ENCODE peak calls at places on chromosomes 16 and 17, in seven cellular contexts. V is colonic mucosa; I is astrocyte of the cerebellum; S is CD4-positive, alpha-beta T cell; Z is AG09309; W is dorsolateral prefrontal cortex; Q is cardiac muscle cell. K is an unnamed sample.
A peak's percentile ranks its signal among the peaks of the same experiment; 100 is the strongest.

GRCh38 chr17:67260051-67260987 is 15.3 kb upstream of the HELZ start:
- DNase-seq in W (no peak), V (peak; percentile 52), S (no peak), Z (peak; percentile 51), I (peak; percentile 76), Q (peak; percentile 95), K (no peak)

GRCh38 chr17:81292450-81292849 is 2.7 kb downstream of the SLC38A10 start:
- DNase-seq in V (no peak), Q (no peak), S (no peak), I (no peak), W (no peak), Z (no peak), K (no peak)

GRCh38 chr16:25264599-25264998 is 7.0 kb upstream of the ZKSCAN2 start:
- DNase-seq in W (no peak), S (peak; percentile 2), Z (no peak), Q (peak; percentile 47), I (no peak), V (no peak), K (peak; percentile 30)

GRCh38 chr17:76631821-76632565 is 11.6 kb downstream of the ST6GALNAC1 start:
- DNase-seq in I (no peak), Z (no peak), S (no peak), Q (no peak), V (no peak), W (no peak), K (no peak)

GRCh38 chr17:42519546-42520444 is 16.2 kb upstream of the NAGLU start:
- DNase-seq in Z (peak; percentile 96), W (peak; percentile 83), V (peak; percentile 87), Q (peak; percentile 99), I (peak; percentile 99), S (no peak), K (peak; percentile 59)

GRCh38 chr17:66302761-66303626 is 581 bp downstream of the PRKCA start:
- DNase-seq in S (peak; percentile 46), Z (no peak), Q (peak; percentile 62), V (peak; percentile 79), W (peak; percentile 60), I (no peak), K (peak; percentile 40)

GRCh38 chr17:20941872-20942271 is 100.9 kb downstream of the USP22 start:
- DNase-seq in Q (no peak), I (no peak), V (no peak), Z (no peak), S (no peak), W (no peak), K (no peak)

GRCh38 chr16:4505356-4506153 is 29.4 kb downstream of the HMOX2 start:
- DNase-seq in Q (no peak), Z (no peak), I (no peak), W (no peak), V (no peak), S (peak; percentile 80), K (no peak)

GRCh38 chr16:68744744-68745280 is 7.7 kb downstream of the CDH1 start:
- DNase-seq in S (no peak), I (no peak), V (peak; percentile 94), Z (no peak), Q (no peak), W (no peak), K (no peak)

GRCh38 chr16:27595993-27596392 is 46.0 kb downstream of the KATNIP start:
- DNase-seq in I (no peak), W (no peak), V (no peak), Z (no peak), S (no peak), Q (peak; percentile 68), K (no peak)

GRCh38 chr17:73522107-73522506 is 122.1 kb downstream of the SDK2 start:
- DNase-seq in V (no peak), I (no peak), Z (no peak), Q (no peak), S (no peak), W (no peak), K (no peak)

GRCh38 chr17:78882546-78883089 is 20.4 kb downstream of the CEP295NL start:
- DNase-seq in Z (no peak), W (no peak), V (no peak), S (no peak), Q (no peak), I (no peak), K (no peak)

GRCh38 chr16:29852654-29853053 is 10.4 kb downstream of the CDIPT start:
- DNase-seq in Q (peak; percentile 90), I (no peak), W (no peak), S (no peak), V (no peak), Z (no peak), K (no peak)

GRCh38 chr16:79826732-79827514 is 226.4 kb upstream of the MAF start:
- DNase-seq in W (no peak), Z (no peak), S (no peak), V (no peak), I (no peak), Q (peak; percentile 4), K (no peak)

GRCh38 chr16:46687486-46687885 is 1.5 kb downstream of the VPS35 start:
- DNase-seq in Q (no peak), I (no peak), V (no peak), S (no peak), Z (no peak), W (no peak), K (no peak)

GRCh38 chr16:4693956-4694663 is 748 bp downstream of the NUDT16L1 start:
- DNase-seq in I (no peak), Z (peak; percentile 24), Q (peak; percentile 81), V (peak; percentile 60), W (peak; percentile 49), S (peak; percentile 66), K (peak; percentile 35)

GRCh38 chr16:9159839-9160550 is 68.6 kb downstream of the HAPSTR1 start:
- DNase-seq in Q (peak; percentile 66), S (no peak), I (peak; percentile 24), V (peak; percentile 67), Z (no peak), W (peak; percentile 85), K (peak; percentile 78)

GRCh38 chr17:27888945-27889344 is 4.2 kb downstream of the LYRM9 start:
- DNase-seq in Q (peak; percentile 23), I (no peak), S (no peak), W (no peak), V (no peak), Z (no peak), K (no peak)

GRCh38 chr17:15966183-15966878 is 21.4 kb downstream of the ADORA2B start:
- DNase-seq in W (no peak), Z (no peak), I (peak; percentile 44), S (no peak), Q (no peak), V (peak; percentile 72), K (peak; percentile 20)

GRCh38 chr17:72416905-72417304 is 296.1 kb downstream of the SOX9 start:
- DNase-seq in V (no peak), Z (no peak), Q (no peak), I (no peak), W (no peak), S (no peak), K (no peak)

GRCh38 chr17:58527949-58528348 is 13.5 kb upstream of the MTMR4 start:
- DNase-seq in Q (peak; percentile 80), V (no peak), W (peak; percentile 91), S (no peak), Z (no peak), I (peak; percentile 63), K (no peak)

GRCh38 chr17:38436386-38436785 is 8.1 kb downstream of the ARHGAP23 start:
- DNase-seq in W (no peak), Z (no peak), V (no peak), I (no peak), Q (no peak), S (no peak), K (no peak)

GRCh38 chr17:9322298-9322697 is 253.3 kb downstream of the STX8 start:
- DNase-seq in Z (no peak), W (no peak), I (no peak), S (no peak), V (no peak), Q (no peak), K (peak; percentile 26)
- TF ChIP-seq CTCF in Z (no peak), W (no peak), I (no peak), S (no peak), V (no peak), Q (no peak), K (no peak)

GRCh38 chr17:2399572-2400473 is 1.0 kb downstream of the MNT start:
- DNase-seq in V (peak; percentile 96), I (peak; percentile 76), Z (peak; percentile 88), S (peak; percentile 95), Q (peak; percentile 98), W (peak; percentile 97), K (peak; percentile 97)
- TF ChIP-seq CTCF in V (no peak), I (no peak), Z (no peak), S (no peak), Q (no peak), W (no peak), K (peak; percentile 1)

DNA sequence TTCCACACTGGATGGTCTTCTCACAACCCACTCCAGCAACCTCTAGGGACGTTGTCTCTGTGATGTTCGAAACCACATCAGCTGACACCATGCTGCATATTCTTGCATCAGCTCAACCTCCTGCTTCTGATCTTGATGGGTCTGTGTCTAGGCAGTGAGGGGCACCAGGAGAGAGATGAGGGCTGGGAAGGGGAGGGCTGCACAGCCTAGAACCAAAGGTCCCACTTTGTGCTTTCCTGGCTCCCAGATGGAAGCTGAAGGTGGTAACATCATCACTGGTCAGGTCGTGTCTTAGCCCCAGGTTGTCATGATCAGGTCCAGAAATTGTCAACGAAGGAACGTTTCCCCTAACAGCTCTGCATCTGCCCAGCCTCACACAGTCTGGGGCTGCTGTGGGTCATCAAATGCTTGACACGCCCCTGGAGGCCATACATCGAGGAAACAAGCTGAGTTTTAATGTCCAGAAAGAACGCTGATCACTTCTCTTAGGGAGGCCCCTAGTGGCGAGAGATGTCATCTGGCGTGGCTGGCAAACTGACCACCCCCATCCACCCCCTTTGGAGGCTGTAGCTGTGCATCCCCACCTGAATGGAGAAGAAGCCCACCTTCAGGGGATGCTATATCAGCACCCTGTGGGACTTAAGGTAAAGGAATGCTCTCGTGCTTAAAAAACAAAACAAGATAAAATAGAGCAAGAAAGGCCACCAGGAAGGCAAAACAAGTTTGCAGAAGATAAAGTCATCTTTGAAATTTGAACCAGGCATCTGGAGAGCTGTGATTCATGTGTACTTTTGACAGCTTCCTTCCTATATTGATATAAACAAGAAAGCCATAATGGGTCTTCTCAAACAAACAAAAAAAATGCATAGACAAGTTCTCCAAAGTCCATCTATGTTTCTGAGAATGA is 58.3 kb downstream of the WIPI1 start:
- DNase-seq in S (no peak), W (no peak), Z (no peak), V (peak; percentile 45), I (peak; percentile 35), Q (peak; percentile 86), K (peak; percentile 67)
- TF ChIP-seq CTCF in S (peak; percentile 40), W (peak; percentile 46), Z (peak; percentile 90), V (peak; percentile 44), I (peak; percentile 93), Q (peak; percentile 92), K (peak; percentile 71)

DNA sequence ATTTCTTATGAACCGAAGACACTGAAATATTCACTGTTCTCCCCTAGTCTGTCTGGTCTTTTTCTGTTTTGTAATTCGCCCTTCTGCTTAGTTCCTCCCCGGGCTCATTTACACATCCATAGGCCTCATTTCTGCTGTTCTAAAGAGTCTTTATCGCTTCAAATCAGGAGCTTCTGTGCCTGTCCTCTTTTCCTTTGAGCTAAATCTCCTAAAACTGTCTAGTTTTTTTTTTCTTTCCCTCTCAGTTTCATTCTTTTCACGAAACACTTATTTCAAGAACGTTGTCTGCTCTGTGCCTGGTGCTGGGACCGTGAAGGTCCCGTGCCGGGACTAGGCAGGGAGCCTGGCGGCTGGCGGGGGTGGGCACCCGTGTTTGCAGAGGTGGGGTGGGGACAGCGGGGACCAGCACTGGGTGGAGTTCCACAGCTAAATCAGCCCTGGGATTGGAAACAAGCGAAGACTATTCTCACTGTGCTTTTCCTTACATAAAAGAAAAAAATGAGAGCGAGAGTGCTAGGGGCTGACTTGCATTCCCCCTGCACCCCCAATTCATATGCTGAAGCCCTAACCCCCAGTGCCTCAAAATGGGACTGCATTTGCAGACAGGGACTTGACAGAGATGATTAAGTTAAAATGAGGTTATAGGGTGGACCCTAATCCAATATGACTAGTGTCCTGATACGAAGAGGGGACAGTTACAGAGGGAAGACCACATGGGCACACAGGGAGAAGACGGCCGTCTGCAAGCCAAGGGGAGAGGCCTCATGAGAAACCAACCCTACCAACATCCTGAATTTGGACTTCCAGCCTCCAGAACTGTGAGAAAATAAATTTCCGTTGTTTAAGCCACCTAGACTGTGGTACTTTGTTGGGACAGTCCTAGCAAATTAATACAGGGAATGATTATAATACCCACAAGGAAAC is 1.4 kb upstream of the TMEM220 start:
- DNase-seq in Q (no peak), S (no peak), W (no peak), Z (no peak), V (peak; percentile 70), I (no peak), K (no peak)
- TF ChIP-seq CTCF in Q (no peak), S (no peak), W (no peak), Z (no peak), V (no peak), I (no peak), K (no peak)